ENCODE peak calls at places on chromosomes 12 and 14, in six cellular contexts. One of them, this sample, is unnamed. For H3K4me1 and H3K36me3, the result is how much of the 10 kb centered on the place peaks cover.

GRCh38 chr14:23608454-23608853 is 27.7 kb upstream of the DHRS2 start:
- DNase-seq in uterus: no peak
- DNase-seq in endothelial cell of umbilical vein: no peak
- DNase-seq in psoas muscle: no peak
- DNase-seq in mucosa of descending colon: no peak
- DNase-seq in IMR-90: no peak
- DNase-seq in this sample: no peak

GRCh38 chr12:78641837-78642423 is 222.6 kb upstream of the SYT1 start:
- DNase-seq in uterus: no peak
- DNase-seq in mucosa of descending colon: no peak
- DNase-seq in psoas muscle: no peak
- DNase-seq in endothelial cell of umbilical vein: no peak
- DNase-seq in IMR-90: peak
- DNase-seq in this sample: peak

GRCh38 chr14:39265032-39265431 is 31.3 kb downstream of the MIA2 start:
- DNase-seq in psoas muscle: no peak
- DNase-seq in mucosa of descending colon: no peak
- DNase-seq in IMR-90: peak
- DNase-seq in endothelial cell of umbilical vein: no peak
- DNase-seq in uterus: no peak
- DNase-seq in this sample: no peak

GRCh38 chr12:104063712-104064030 is 660 bp upstream of the HCFC2 start:
- DNase-seq in mucosa of descending colon: no peak
- DNase-seq in psoas muscle: no peak
- DNase-seq in IMR-90: peak
- DNase-seq in endothelial cell of umbilical vein: no peak
- DNase-seq in uterus: no peak
- DNase-seq in this sample: no peak

GRCh38 chr12:57708296-57708695 is 14.4 kb downstream of the OS9 start:
- DNase-seq in psoas muscle: no peak
- DNase-seq in mucosa of descending colon: no peak
- DNase-seq in IMR-90: no peak
- DNase-seq in endothelial cell of umbilical vein: no peak
- DNase-seq in uterus: no peak
- DNase-seq in this sample: no peak

GRCh38 chr12:38502016-38502415 is 185.4 kb downstream of the ALG10B start:
- DNase-seq in mucosa of descending colon: no peak
- DNase-seq in IMR-90: no peak
- DNase-seq in psoas muscle: no peak
- DNase-seq in endothelial cell of umbilical vein: no peak
- DNase-seq in uterus: no peak
- DNase-seq in this sample: no peak

GRCh38 chr12:85568395-85569103 is 267.7 kb downstream of the RASSF9 start:
- DNase-seq in uterus: no peak
- DNase-seq in IMR-90: no peak
- DNase-seq in mucosa of descending colon: peak
- DNase-seq in endothelial cell of umbilical vein: no peak
- DNase-seq in psoas muscle: no peak
- DNase-seq in this sample: no peak

GRCh38 chr12:90842477-90842876 is 112.5 kb downstream of the CCER1 start:
- DNase-seq in psoas muscle: no peak
- DNase-seq in uterus: no peak
- DNase-seq in mucosa of descending colon: no peak
- DNase-seq in IMR-90: no peak
- DNase-seq in endothelial cell of umbilical vein: no peak
- DNase-seq in this sample: no peak

GRCh38 chr14:37746140-37746832 is 150.9 kb downstream of the TTC6 start:
- DNase-seq in mucosa of descending colon: no peak
- DNase-seq in IMR-90: no peak
- DNase-seq in endothelial cell of umbilical vein: no peak
- DNase-seq in psoas muscle: no peak
- DNase-seq in uterus: no peak
- DNase-seq in this sample: no peak

GRCh38 chr12:101823891-101824290 is 6.9 kb downstream of the GNPTAB start:
- DNase-seq in IMR-90: no peak
- DNase-seq in mucosa of descending colon: no peak
- DNase-seq in psoas muscle: peak
- DNase-seq in uterus: peak
- DNase-seq in endothelial cell of umbilical vein: peak
- DNase-seq in this sample: peak

GRCh38 chr12:34204830-34205285 is 182.6 kb downstream of the ALG10 start:
- DNase-seq in mucosa of descending colon: no peak
- DNase-seq in uterus: no peak
- DNase-seq in psoas muscle: no peak
- DNase-seq in IMR-90: no peak
- DNase-seq in endothelial cell of umbilical vein: no peak
- DNase-seq in this sample: no peak

GRCh38 chr14:65361920-65362319 is 50.6 kb upstream of the FUT8 start:
- DNase-seq in mucosa of descending colon: no peak
- DNase-seq in uterus: no peak
- DNase-seq in IMR-90: peak
- DNase-seq in psoas muscle: peak
- DNase-seq in endothelial cell of umbilical vein: no peak
- DNase-seq in this sample: no peak

GRCh38 chr14:90828642-90829487 is 12.6 kb upstream of the TTC7B start:
- DNase-seq in mucosa of descending colon: peak
- DNase-seq in endothelial cell of umbilical vein: no peak
- DNase-seq in uterus: no peak
- DNase-seq in IMR-90: no peak
- DNase-seq in psoas muscle: peak
- DNase-seq in this sample: no peak

GRCh38 chr12:16437281-16437816 is 89.9 kb downstream of the MGST1 start:
- DNase-seq in uterus: no peak
- DNase-seq in endothelial cell of umbilical vein: no peak
- DNase-seq in psoas muscle: no peak
- DNase-seq in IMR-90: no peak
- DNase-seq in mucosa of descending colon: no peak
- DNase-seq in this sample: no peak

GRCh38 chr14:32197919-32198318 is 3.9 kb upstream of the RNU6-7 start:
- DNase-seq in mucosa of descending colon: no peak
- DNase-seq in IMR-90: no peak
- DNase-seq in psoas muscle: no peak
- DNase-seq in endothelial cell of umbilical vein: no peak
- DNase-seq in uterus: no peak
- DNase-seq in this sample: no peak

GRCh38 chr14:70907996-70908917 is 998 bp downstream of the PCNX1 start:
- DNase-seq in mucosa of descending colon: peak
- DNase-seq in uterus: peak
- DNase-seq in psoas muscle: peak
- DNase-seq in endothelial cell of umbilical vein: peak
- DNase-seq in IMR-90: peak
- DNase-seq in this sample: peak

GRCh38 chr12:128387811-128388422 is 120.9 kb downstream of the TMEM132C start:
- DNase-seq in IMR-90: no peak
- DNase-seq in endothelial cell of umbilical vein: no peak
- DNase-seq in uterus: peak
- DNase-seq in psoas muscle: peak
- DNase-seq in mucosa of descending colon: peak
- DNase-seq in this sample: peak

GRCh38 chr14:97095269-97095668 is 298.1 kb downstream of the VRK1 start:
- DNase-seq in IMR-90: no peak
- DNase-seq in psoas muscle: no peak
- DNase-seq in endothelial cell of umbilical vein: no peak
- DNase-seq in mucosa of descending colon: no peak
- DNase-seq in uterus: no peak
- DNase-seq in this sample: no peak
- TF ChIP-seq CTCF in IMR-90: no peak
- TF ChIP-seq CTCF in psoas muscle: no peak
- TF ChIP-seq CTCF in endothelial cell of umbilical vein: no peak
- TF ChIP-seq CTCF in mucosa of descending colon: no peak
- TF ChIP-seq CTCF in uterus: no peak
- TF ChIP-seq CTCF in this sample: peak

DNA sequence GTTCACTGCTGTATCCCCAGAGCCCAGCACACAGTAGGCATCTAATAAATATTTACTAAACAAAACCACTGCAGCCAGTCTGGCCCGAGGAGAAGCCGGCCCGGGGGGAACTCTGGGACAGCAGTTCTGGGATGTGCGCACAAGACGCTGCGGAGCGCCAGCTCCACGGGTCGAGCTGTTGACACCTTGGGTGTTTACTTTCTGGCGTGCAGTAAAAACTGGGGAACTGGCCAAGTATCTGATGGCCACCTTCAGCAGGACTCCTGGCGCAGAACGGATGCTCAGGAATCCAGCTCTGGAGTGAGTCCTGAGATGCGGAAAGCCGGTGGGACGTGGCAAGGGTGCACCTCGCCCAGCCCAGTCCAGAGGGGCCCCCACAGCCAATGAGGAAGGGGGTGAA is 65.6 kb downstream of the NCOR2 start:
- DNase-seq in uterus: no peak
- DNase-seq in IMR-90: no peak
- DNase-seq in endothelial cell of umbilical vein: no peak
- DNase-seq in mucosa of descending colon: no peak
- DNase-seq in psoas muscle: no peak
- DNase-seq in this sample: no peak
- H3K4me1 ChIP-seq in uterus: under half
- H3K4me1 ChIP-seq in IMR-90: under half
- H3K4me1 ChIP-seq in endothelial cell of umbilical vein: under half
- H3K4me1 ChIP-seq in mucosa of descending colon: under half
- H3K4me1 ChIP-seq in psoas muscle: half or more
- H3K4me1 ChIP-seq in this sample: under half

DNA sequence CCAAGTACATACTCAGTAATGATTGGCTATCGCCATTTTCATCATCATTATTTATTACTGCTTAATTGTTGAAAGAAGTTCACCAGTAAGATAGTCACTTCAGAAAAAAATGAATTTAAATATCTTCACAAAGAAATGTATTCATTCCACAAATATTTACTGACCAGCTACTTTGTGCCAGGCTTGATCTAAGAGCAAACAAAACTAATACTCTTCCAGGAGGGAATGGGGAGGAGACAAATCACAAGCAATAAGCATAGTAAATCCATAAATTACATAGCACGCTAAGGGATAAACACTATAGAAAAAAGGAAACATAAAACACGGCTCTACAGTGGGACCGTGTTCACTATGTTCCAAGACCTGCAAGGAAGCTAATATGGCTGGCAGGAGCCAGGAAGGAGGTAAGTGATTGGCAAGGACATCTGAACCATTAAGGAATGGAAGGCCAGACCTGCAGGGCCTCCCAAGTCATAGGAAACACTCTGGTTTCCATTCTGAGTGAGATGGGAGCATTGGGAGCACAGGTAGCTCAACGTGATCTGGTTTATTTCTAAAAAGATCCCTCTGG is 27.5 kb downstream of the ITPR2 start:
- DNase-seq in mucosa of descending colon: no peak
- DNase-seq in endothelial cell of umbilical vein: no peak
- DNase-seq in psoas muscle: no peak
- DNase-seq in IMR-90: no peak
- DNase-seq in uterus: no peak
- DNase-seq in this sample: no peak
- H3K36me3 ChIP-seq in mucosa of descending colon: under half
- H3K36me3 ChIP-seq in endothelial cell of umbilical vein: under half
- H3K36me3 ChIP-seq in psoas muscle: under half
- H3K36me3 ChIP-seq in IMR-90: under half
- H3K36me3 ChIP-seq in uterus: under half
- H3K36me3 ChIP-seq in this sample: under half

GRCh38 chr12:76927170-76927784 is 48.5 kb upstream of the CSRP2 start:
- DNase-seq in mucosa of descending colon: peak
- DNase-seq in endothelial cell of umbilical vein: peak
- DNase-seq in IMR-90: peak
- DNase-seq in psoas muscle: no peak
- DNase-seq in uterus: no peak
- DNase-seq in this sample: peak
- TF ChIP-seq CTCF in mucosa of descending colon: no peak
- TF ChIP-seq CTCF in endothelial cell of umbilical vein: peak
- TF ChIP-seq CTCF in IMR-90: peak
- TF ChIP-seq CTCF in psoas muscle: peak
- TF ChIP-seq CTCF in uterus: no peak
- TF ChIP-seq CTCF in this sample: peak

GRCh38 chr12:116380066-116380465 is 102.6 kb upstream of the MED13L start:
- DNase-seq in mucosa of descending colon: no peak
- DNase-seq in endothelial cell of umbilical vein: no peak
- DNase-seq in psoas muscle: no peak
- DNase-seq in uterus: no peak
- DNase-seq in IMR-90: no peak
- DNase-seq in this sample: no peak
- H3K4me1 ChIP-seq in mucosa of descending colon: under half
- H3K4me1 ChIP-seq in endothelial cell of umbilical vein: under half
- H3K4me1 ChIP-seq in psoas muscle: under half
- H3K4me1 ChIP-seq in uterus: under half
- H3K4me1 ChIP-seq in IMR-90: under half
- H3K4me1 ChIP-seq in this sample: under half

DNA sequence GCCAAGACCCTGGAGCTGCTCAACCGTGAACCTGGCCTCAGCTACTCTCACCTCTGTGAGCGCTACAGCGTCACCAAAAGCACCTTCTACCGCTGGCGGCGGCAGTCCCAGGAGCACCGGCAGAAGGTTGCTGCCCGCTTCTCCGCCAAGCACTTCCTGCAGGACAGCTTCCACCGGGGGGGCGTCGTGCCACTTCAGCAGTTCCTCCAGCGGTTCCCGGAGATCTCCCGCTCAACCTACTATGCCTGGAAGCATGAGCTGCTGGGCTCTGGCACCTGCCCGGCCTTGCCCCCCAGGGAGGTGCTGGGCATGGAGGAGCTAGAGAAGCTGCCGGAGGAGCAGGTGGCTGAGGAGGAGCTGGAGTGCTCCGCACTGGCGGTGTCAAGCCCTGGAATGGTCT is 9.3 kb downstream of the VRTN start:
- DNase-seq in IMR-90: no peak
- DNase-seq in endothelial cell of umbilical vein: no peak
- DNase-seq in uterus: no peak
- DNase-seq in psoas muscle: no peak
- DNase-seq in mucosa of descending colon: no peak
- DNase-seq in this sample: no peak
- H3K36me3 ChIP-seq in IMR-90: under half
- H3K36me3 ChIP-seq in endothelial cell of umbilical vein: under half
- H3K36me3 ChIP-seq in uterus: under half
- H3K36me3 ChIP-seq in psoas muscle: under half
- H3K36me3 ChIP-seq in mucosa of descending colon: under half
- H3K36me3 ChIP-seq in this sample: under half

GRCh38 chr12:116278259-116278595 is 734 bp upstream of the MED13L start:
- DNase-seq in mucosa of descending colon: no peak
- DNase-seq in IMR-90: no peak
- DNase-seq in uterus: no peak
- DNase-seq in psoas muscle: no peak
- DNase-seq in endothelial cell of umbilical vein: no peak
- DNase-seq in this sample: no peak

GRCh38 chr12:116276433-116277216 is 868 bp downstream of the MED13L start:
- DNase-seq in psoas muscle: peak
- DNase-seq in mucosa of descending colon: peak
- DNase-seq in endothelial cell of umbilical vein: peak
- DNase-seq in uterus: peak
- DNase-seq in IMR-90: peak
- DNase-seq in this sample: peak

GRCh38 chr12:116278667-116279066 is 1.2 kb upstream of the MED13L start:
- DNase-seq in mucosa of descending colon: no peak
- DNase-seq in uterus: no peak
- DNase-seq in endothelial cell of umbilical vein: no peak
- DNase-seq in psoas muscle: no peak
- DNase-seq in IMR-90: no peak
- DNase-seq in this sample: no peak

GRCh38 chr12:116274552-116275375 is 2.7 kb downstream of the MED13L start:
- DNase-seq in uterus: no peak
- DNase-seq in mucosa of descending colon: no peak
- DNase-seq in endothelial cell of umbilical vein: no peak
- DNase-seq in psoas muscle: no peak
- DNase-seq in IMR-90: no peak
- DNase-seq in this sample: no peak

GRCh38 chr12:116277393-116278258 is at the start of gene MED13L:
- DNase-seq in mucosa of descending colon: peak
- DNase-seq in uterus: peak
- DNase-seq in endothelial cell of umbilical vein: peak
- DNase-seq in psoas muscle: peak
- DNase-seq in IMR-90: peak
- DNase-seq in this sample: peak
- TF ChIP-seq CTCF in mucosa of descending colon: peak
- TF ChIP-seq CTCF in uterus: peak
- TF ChIP-seq CTCF in endothelial cell of umbilical vein: peak
- TF ChIP-seq CTCF in psoas muscle: peak
- TF ChIP-seq CTCF in IMR-90: peak
- TF ChIP-seq CTCF in this sample: no peak

This sample was measured in BE2C.